ENCODE peak calls at places on chromosome 21, in eight cellular contexts. One of them, this sample, is unnamed.

GRCh38 chr21:45698493-45698947 is 55.0 kb downstream of the PCBP3 start:
- DNase-seq in lower leg skin: no peak
- DNase-seq in endothelial cell: no peak
- DNase-seq in AG10803: peak; percentile 94
- DNase-seq in HepG2: no peak
- DNase-seq in Panc1: no peak
- DNase-seq in endothelial cell of umbilical vein: peak; percentile 14
- DNase-seq in IMR-90: peak; percentile 96
- DNase-seq in this sample: no peak

GRCh38 chr21:16620921-16621320 is 891.1 kb downstream of the USP25 start:
- DNase-seq in lower leg skin: no peak
- DNase-seq in endothelial cell: no peak
- DNase-seq in AG10803: no peak
- DNase-seq in HepG2: no peak
- DNase-seq in Panc1: no peak
- DNase-seq in endothelial cell of umbilical vein: no peak
- DNase-seq in IMR-90: no peak
- DNase-seq in this sample: no peak

GRCh38 chr21:15005391-15005790 is 59.4 kb downstream of the NRIP1 start:
- DNase-seq in lower leg skin: no peak
- DNase-seq in endothelial cell: no peak
- DNase-seq in AG10803: peak; percentile 12
- DNase-seq in HepG2: no peak
- DNase-seq in Panc1: no peak
- DNase-seq in endothelial cell of umbilical vein: peak; percentile 22
- DNase-seq in IMR-90: peak; percentile 38
- DNase-seq in this sample: no peak

GRCh38 chr21:45880097-45881068 is 101.2 kb upstream of the COL6A1 start:
- DNase-seq in lower leg skin: peak; percentile 91
- DNase-seq in endothelial cell: peak; percentile 81
- DNase-seq in AG10803: peak; percentile 78
- DNase-seq in HepG2: peak; percentile 71
- DNase-seq in Panc1: peak; percentile 10
- DNase-seq in endothelial cell of umbilical vein: peak; percentile 44
- DNase-seq in IMR-90: peak; percentile 58
- DNase-seq in this sample: no peak

GRCh38 chr21:40689816-40690215 is 157.1 kb downstream of the DSCAM start:
- DNase-seq in lower leg skin: no peak
- DNase-seq in endothelial cell: no peak
- DNase-seq in AG10803: no peak
- DNase-seq in HepG2: no peak
- DNase-seq in Panc1: no peak
- DNase-seq in endothelial cell of umbilical vein: no peak
- DNase-seq in IMR-90: no peak
- DNase-seq in this sample: no peak

GRCh38 chr21:35284199-35284598 is 235.1 kb upstream of the RUNX1 start:
- DNase-seq in lower leg skin: no peak
- DNase-seq in endothelial cell: no peak
- DNase-seq in AG10803: peak; percentile 36
- DNase-seq in HepG2: no peak
- DNase-seq in Panc1: no peak
- DNase-seq in endothelial cell of umbilical vein: no peak
- DNase-seq in IMR-90: no peak
- DNase-seq in this sample: no peak

GRCh38 chr21:15840406-15840805 is 110.6 kb downstream of the USP25 start:
- DNase-seq in lower leg skin: no peak
- DNase-seq in endothelial cell: no peak
- DNase-seq in AG10803: no peak
- DNase-seq in HepG2: no peak
- DNase-seq in Panc1: no peak
- DNase-seq in endothelial cell of umbilical vein: no peak
- DNase-seq in IMR-90: no peak
- DNase-seq in this sample: no peak

GRCh38 chr21:44549525-44550211 is 1.6 kb downstream of the KRTAP10-2 start:
- DNase-seq in lower leg skin: peak; percentile 49
- DNase-seq in endothelial cell: no peak
- DNase-seq in AG10803: no peak
- DNase-seq in HepG2: no peak
- DNase-seq in Panc1: no peak
- DNase-seq in endothelial cell of umbilical vein: no peak
- DNase-seq in IMR-90: no peak
- DNase-seq in this sample: no peak

GRCh38 chr21:31923756-31924155 is 50.9 kb downstream of the HUNK start:
- DNase-seq in lower leg skin: peak; percentile 75
- DNase-seq in endothelial cell: no peak
- DNase-seq in AG10803: no peak
- DNase-seq in HepG2: no peak
- DNase-seq in Panc1: no peak
- DNase-seq in endothelial cell of umbilical vein: no peak
- DNase-seq in IMR-90: no peak
- DNase-seq in this sample: no peak

GRCh38 chr21:44288251-44289110 is 2.8 kb downstream of the AIRE start:
- DNase-seq in lower leg skin: no peak
- DNase-seq in endothelial cell: no peak
- DNase-seq in AG10803: no peak
- DNase-seq in HepG2: no peak
- DNase-seq in Panc1: no peak
- DNase-seq in endothelial cell of umbilical vein: no peak
- DNase-seq in IMR-90: no peak
- DNase-seq in this sample: no peak

GRCh38 chr21:14488805-14489204 is 57.3 kb downstream of the SAMSN1 start:
- DNase-seq in lower leg skin: no peak
- DNase-seq in endothelial cell: no peak
- DNase-seq in AG10803: no peak
- DNase-seq in HepG2: no peak
- DNase-seq in Panc1: no peak
- DNase-seq in endothelial cell of umbilical vein: no peak
- DNase-seq in IMR-90: no peak
- DNase-seq in this sample: no peak

GRCh38 chr21:15000076-15000475 is 64.7 kb downstream of the NRIP1 start:
- DNase-seq in lower leg skin: no peak
- DNase-seq in endothelial cell: no peak
- DNase-seq in AG10803: peak; percentile 76
- DNase-seq in HepG2: no peak
- DNase-seq in Panc1: no peak
- DNase-seq in endothelial cell of umbilical vein: no peak
- DNase-seq in IMR-90: peak; percentile 68
- DNase-seq in this sample: no peak

GRCh38 chr21:45078877-45079281 is 4.5 kb downstream of the ADARB1 start:
- DNase-seq in lower leg skin: peak; percentile 80
- DNase-seq in endothelial cell: no peak
- DNase-seq in AG10803: peak; percentile 85
- DNase-seq in HepG2: no peak
- DNase-seq in Panc1: no peak
- DNase-seq in endothelial cell of umbilical vein: no peak
- DNase-seq in IMR-90: peak; percentile 85
- DNase-seq in this sample: no peak

GRCh38 chr21:45374826-45375455 is 30.0 kb upstream of the COL18A1 start:
- DNase-seq in lower leg skin: peak; percentile 78
- DNase-seq in endothelial cell: no peak
- DNase-seq in AG10803: no peak
- DNase-seq in HepG2: no peak
- DNase-seq in Panc1: no peak
- DNase-seq in endothelial cell of umbilical vein: no peak
- DNase-seq in IMR-90: no peak
- DNase-seq in this sample: no peak

GRCh38 chr21:29671728-29672127 is 268.1 kb downstream of the GRIK1 start:
- DNase-seq in lower leg skin: no peak
- DNase-seq in endothelial cell: no peak
- DNase-seq in AG10803: no peak
- DNase-seq in HepG2: no peak
- DNase-seq in Panc1: no peak
- DNase-seq in endothelial cell of umbilical vein: no peak
- DNase-seq in IMR-90: no peak
- DNase-seq in this sample: no peak

GRCh38 chr21:45146801-45147200 is 72.4 kb downstream of the ADARB1 start:
- DNase-seq in lower leg skin: peak; percentile 54
- DNase-seq in endothelial cell: no peak
- DNase-seq in AG10803: no peak
- DNase-seq in HepG2: no peak
- DNase-seq in Panc1: no peak
- DNase-seq in endothelial cell of umbilical vein: no peak
- DNase-seq in IMR-90: no peak
- DNase-seq in this sample: peak; percentile 46

GRCh38 chr21:43994085-43994484 is 18.0 kb upstream of the TRAPPC10 start:
- DNase-seq in lower leg skin: no peak
- DNase-seq in endothelial cell: no peak
- DNase-seq in AG10803: no peak
- DNase-seq in HepG2: no peak
- DNase-seq in Panc1: no peak
- DNase-seq in endothelial cell of umbilical vein: no peak
- DNase-seq in IMR-90: no peak
- DNase-seq in this sample: no peak

GRCh38 chr21:45246535-45247320 is 41.0 kb downstream of the POFUT2 start:
- DNase-seq in lower leg skin: no peak
- DNase-seq in endothelial cell: no peak
- DNase-seq in AG10803: no peak
- DNase-seq in HepG2: no peak
- DNase-seq in Panc1: no peak
- DNase-seq in endothelial cell of umbilical vein: no peak
- DNase-seq in IMR-90: no peak
- DNase-seq in this sample: peak; percentile 66

GRCh38 chr21:32245971-32246370 is 32.9 kb downstream of the MIS18A start:
- DNase-seq in lower leg skin: no peak
- DNase-seq in endothelial cell: no peak
- DNase-seq in AG10803: no peak
- DNase-seq in HepG2: no peak
- DNase-seq in Panc1: no peak
- DNase-seq in endothelial cell of umbilical vein: no peak
- DNase-seq in IMR-90: no peak
- DNase-seq in this sample: peak; percentile 57

GRCh38 chr21:44846485-44847260 is 26.8 kb downstream of the PTTG1IP start:
- DNase-seq in lower leg skin: peak; percentile 94
- DNase-seq in endothelial cell: no peak
- DNase-seq in AG10803: peak; percentile 61
- DNase-seq in HepG2: peak; percentile 48
- DNase-seq in Panc1: no peak
- DNase-seq in endothelial cell of umbilical vein: no peak
- DNase-seq in IMR-90: peak; percentile 35
- DNase-seq in this sample: no peak

GRCh38 chr21:43847301-43847700 is 17.7 kb upstream of the AGPAT3 start:
- DNase-seq in lower leg skin: no peak
- DNase-seq in endothelial cell: no peak
- DNase-seq in AG10803: no peak
- DNase-seq in HepG2: no peak
- DNase-seq in Panc1: no peak
- DNase-seq in endothelial cell of umbilical vein: no peak
- DNase-seq in IMR-90: no peak
- DNase-seq in this sample: no peak

GRCh38 chr21:18170221-18170620 is 74.4 kb upstream of the CHODL start:
- DNase-seq in lower leg skin: no peak
- DNase-seq in endothelial cell: no peak
- DNase-seq in AG10803: no peak
- DNase-seq in HepG2: no peak
- DNase-seq in Panc1: no peak
- DNase-seq in endothelial cell of umbilical vein: no peak
- DNase-seq in IMR-90: no peak
- DNase-seq in this sample: no peak

GRCh38 chr21:18164483-18164882 is 80.2 kb upstream of the CHODL start:
- DNase-seq in lower leg skin: no peak
- DNase-seq in endothelial cell: no peak
- DNase-seq in AG10803: no peak
- DNase-seq in HepG2: no peak
- DNase-seq in Panc1: no peak
- DNase-seq in endothelial cell of umbilical vein: peak; percentile 44
- DNase-seq in IMR-90: no peak
- DNase-seq in this sample: no peak

GRCh38 chr21:18168108-18168507 is 76.5 kb upstream of the CHODL start:
- DNase-seq in lower leg skin: no peak
- DNase-seq in endothelial cell: no peak
- DNase-seq in AG10803: no peak
- DNase-seq in HepG2: no peak
- DNase-seq in Panc1: no peak
- DNase-seq in endothelial cell of umbilical vein: no peak
- DNase-seq in IMR-90: no peak
- DNase-seq in this sample: no peak

GRCh38 chr21:18161841-18162240 is 82.8 kb upstream of the CHODL start:
- DNase-seq in lower leg skin: no peak
- DNase-seq in endothelial cell: no peak
- DNase-seq in AG10803: no peak
- DNase-seq in HepG2: no peak
- DNase-seq in Panc1: no peak
- DNase-seq in endothelial cell of umbilical vein: no peak
- DNase-seq in IMR-90: no peak
- DNase-seq in this sample: no peak

DNA sequence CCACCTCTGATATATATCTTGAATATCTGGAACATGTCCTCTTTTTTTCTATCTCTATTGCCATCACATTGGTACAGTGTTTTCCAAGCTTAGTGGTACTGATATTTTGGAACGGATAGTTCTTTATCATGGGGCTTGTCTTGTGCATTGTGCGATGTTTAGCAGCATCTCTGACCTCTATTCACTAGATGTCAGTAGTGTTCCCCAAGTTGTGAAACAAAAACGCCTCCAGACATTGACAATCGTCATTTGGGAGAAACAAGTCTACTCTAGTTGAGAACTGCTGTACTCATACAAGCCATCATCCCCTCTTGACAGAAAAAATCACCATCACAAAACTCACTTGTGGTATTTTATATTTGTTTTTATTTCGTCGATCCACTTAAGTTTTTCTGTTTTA is 79.7 kb upstream of the CHODL start:
- DNase-seq in lower leg skin: no peak
- DNase-seq in endothelial cell: no peak
- DNase-seq in AG10803: no peak
- DNase-seq in HepG2: no peak
- DNase-seq in Panc1: no peak
- DNase-seq in endothelial cell of umbilical vein: no peak
- DNase-seq in IMR-90: no peak
- DNase-seq in this sample: no peak
- TF ChIP-seq CTCF in lower leg skin: no peak
- TF ChIP-seq CTCF in endothelial cell: no peak
- TF ChIP-seq CTCF in AG10803: no peak
- TF ChIP-seq CTCF in HepG2: no peak
- TF ChIP-seq CTCF in Panc1: no peak
- TF ChIP-seq CTCF in endothelial cell of umbilical vein: no peak
- TF ChIP-seq CTCF in IMR-90: no peak
- TF ChIP-seq CTCF in this sample: no peak

GRCh38 chr21:42049578-42050430 is 21.3 kb upstream of the UMODL1 start:
- DNase-seq in lower leg skin: no peak
- DNase-seq in endothelial cell: no peak
- DNase-seq in AG10803: no peak
- DNase-seq in HepG2: no peak
- DNase-seq in Panc1: no peak
- DNase-seq in endothelial cell of umbilical vein: no peak
- DNase-seq in IMR-90: no peak
- DNase-seq in this sample: no peak
- TF ChIP-seq CTCF in lower leg skin: no peak
- TF ChIP-seq CTCF in endothelial cell: no peak
- TF ChIP-seq CTCF in AG10803: no peak
- TF ChIP-seq CTCF in HepG2: peak; percentile 18
- TF ChIP-seq CTCF in Panc1: no peak
- TF ChIP-seq CTCF in endothelial cell of umbilical vein: no peak
- TF ChIP-seq CTCF in IMR-90: no peak
- TF ChIP-seq CTCF in this sample: no peak

GRCh38 chr21:25487046-25487594 is 120.2 kb downstream of the MRPL39 start:
- DNase-seq in lower leg skin: no peak
- DNase-seq in endothelial cell: no peak
- DNase-seq in AG10803: peak; percentile 6
- DNase-seq in HepG2: no peak
- DNase-seq in Panc1: no peak
- DNase-seq in endothelial cell of umbilical vein: no peak
- DNase-seq in IMR-90: no peak
- DNase-seq in this sample: no peak
- TF ChIP-seq CTCF in lower leg skin: no peak
- TF ChIP-seq CTCF in endothelial cell: no peak
- TF ChIP-seq CTCF in AG10803: no peak
- TF ChIP-seq CTCF in HepG2: no peak
- TF ChIP-seq CTCF in Panc1: no peak
- TF ChIP-seq CTCF in endothelial cell of umbilical vein: no peak
- TF ChIP-seq CTCF in IMR-90: no peak
- TF ChIP-seq CTCF in this sample: no peak

GRCh38 chr21:19507682-19508260 is 1104.2 kb upstream of the TMPRSS15 start:
- DNase-seq in lower leg skin: no peak
- DNase-seq in endothelial cell: no peak
- DNase-seq in AG10803: no peak
- DNase-seq in HepG2: no peak
- DNase-seq in Panc1: no peak
- DNase-seq in endothelial cell of umbilical vein: no peak
- DNase-seq in IMR-90: no peak
- DNase-seq in this sample: no peak
- TF ChIP-seq CTCF in lower leg skin: no peak
- TF ChIP-seq CTCF in endothelial cell: peak; percentile 83
- TF ChIP-seq CTCF in AG10803: no peak
- TF ChIP-seq CTCF in HepG2: no peak
- TF ChIP-seq CTCF in Panc1: peak; percentile 28
- TF ChIP-seq CTCF in endothelial cell of umbilical vein: peak; percentile 27
- TF ChIP-seq CTCF in IMR-90: no peak
- TF ChIP-seq CTCF in this sample: peak; percentile 46